ENCODE peak calls at places on chromosomes 11 and 22, in six cellular contexts. One of them, this sample, is unnamed.

GRCh38 chr11:119859684-119860083 is 130.7 kb upstream of the NECTIN1 start:
- DNase-seq in DMS153: no peak
- DNase-seq in NCI-H774: no peak
- DNase-seq in NCI-H1930: no peak
- DNase-seq in amygdala: no peak
- DNase-seq in cardiac muscle cell: no peak
- DNase-seq in this sample: no peak

GRCh38 chr22:42041784-42042183 is 28.8 kb downstream of the NAGA start:
- DNase-seq in DMS153: no peak
- DNase-seq in NCI-H774: no peak
- DNase-seq in NCI-H1930: no peak
- DNase-seq in amygdala: no peak
- DNase-seq in cardiac muscle cell: no peak
- DNase-seq in this sample: no peak

GRCh38 chr22:45475063-45475747 is 27.5 kb upstream of the FBLN1 start:
- DNase-seq in DMS153: no peak
- DNase-seq in NCI-H774: no peak
- DNase-seq in NCI-H1930: no peak
- DNase-seq in amygdala: no peak
- DNase-seq in cardiac muscle cell: no peak
- DNase-seq in this sample: no peak

GRCh38 chr11:94433049-94433448 is 31.8 kb upstream of the GPR83 start:
- DNase-seq in DMS153: no peak
- DNase-seq in NCI-H774: no peak
- DNase-seq in NCI-H1930: no peak
- DNase-seq in amygdala: no peak
- DNase-seq in cardiac muscle cell: no peak
- DNase-seq in this sample: no peak

GRCh38 chr22:30234786-30235470 is 11.6 kb downstream of the LIF start:
- DNase-seq in DMS153: no peak
- DNase-seq in NCI-H774: no peak
- DNase-seq in NCI-H1930: no peak
- DNase-seq in amygdala: peak
- DNase-seq in cardiac muscle cell: peak
- DNase-seq in this sample: no peak

GRCh38 chr11:113632981-113633380 is 73.1 kb downstream of the TMPRSS5 start:
- DNase-seq in DMS153: no peak
- DNase-seq in NCI-H774: no peak
- DNase-seq in NCI-H1930: no peak
- DNase-seq in amygdala: no peak
- DNase-seq in cardiac muscle cell: peak
- DNase-seq in this sample: no peak

GRCh38 chr11:16804104-16804947 is 65.9 kb downstream of the C11orf58 start:
- DNase-seq in DMS153: no peak
- DNase-seq in NCI-H774: no peak
- DNase-seq in NCI-H1930: no peak
- DNase-seq in amygdala: no peak
- DNase-seq in cardiac muscle cell: peak
- DNase-seq in this sample: no peak

GRCh38 chr22:38078046-38078840 is 5.7 kb downstream of the SLC16A8 start:
- DNase-seq in DMS153: no peak
- DNase-seq in NCI-H774: no peak
- DNase-seq in NCI-H1930: no peak
- DNase-seq in amygdala: no peak
- DNase-seq in cardiac muscle cell: no peak
- DNase-seq in this sample: no peak

GRCh38 chr11:102924851-102925380 is 30.6 kb downstream of the MMP13 start:
- DNase-seq in DMS153: no peak
- DNase-seq in NCI-H774: no peak
- DNase-seq in NCI-H1930: no peak
- DNase-seq in amygdala: no peak
- DNase-seq in cardiac muscle cell: no peak
- DNase-seq in this sample: no peak

GRCh38 chr11:122214567-122214966 is 98.6 kb upstream of the BLID start:
- DNase-seq in DMS153: no peak
- DNase-seq in NCI-H774: no peak
- DNase-seq in NCI-H1930: no peak
- DNase-seq in amygdala: no peak
- DNase-seq in cardiac muscle cell: no peak
- DNase-seq in this sample: no peak

GRCh38 chr22:28730146-28730545 is 11.5 kb downstream of the CHEK2 start:
- DNase-seq in DMS153: no peak
- DNase-seq in NCI-H774: no peak
- DNase-seq in NCI-H1930: no peak
- DNase-seq in amygdala: no peak
- DNase-seq in cardiac muscle cell: no peak
- DNase-seq in this sample: no peak

GRCh38 chr11:12771875-12772274 is 97.7 kb downstream of the TEAD1 start:
- DNase-seq in DMS153: no peak
- DNase-seq in NCI-H774: no peak
- DNase-seq in NCI-H1930: no peak
- DNase-seq in amygdala: no peak
- DNase-seq in cardiac muscle cell: no peak
- DNase-seq in this sample: no peak

GRCh38 chr11:33899383-33900037 is 7.6 kb upstream of the LMO2 start:
- DNase-seq in DMS153: peak
- DNase-seq in NCI-H774: no peak
- DNase-seq in NCI-H1930: no peak
- DNase-seq in amygdala: peak
- DNase-seq in cardiac muscle cell: peak
- DNase-seq in this sample: no peak

GRCh38 chr11:112128483-112129121 is 35.3 kb downstream of the IL18 start:
- DNase-seq in DMS153: peak
- DNase-seq in NCI-H774: peak
- DNase-seq in NCI-H1930: no peak
- DNase-seq in amygdala: peak
- DNase-seq in cardiac muscle cell: peak
- DNase-seq in this sample: no peak

GRCh38 chr11:116829525-116830183 is at the start of gene APOC3:
- DNase-seq in DMS153: no peak
- DNase-seq in NCI-H774: no peak
- DNase-seq in NCI-H1930: no peak
- DNase-seq in amygdala: no peak
- DNase-seq in cardiac muscle cell: peak
- DNase-seq in this sample: no peak

GRCh38 chr22:29627196-29627535 is 23.7 kb downstream of the NF2 start:
- DNase-seq in DMS153: no peak
- DNase-seq in NCI-H774: no peak
- DNase-seq in NCI-H1930: no peak
- DNase-seq in amygdala: no peak
- DNase-seq in cardiac muscle cell: no peak
- DNase-seq in this sample: no peak

GRCh38 chr22:24157783-24158170 is 23.5 kb upstream of the SUSD2 start:
- DNase-seq in DMS153: no peak
- DNase-seq in NCI-H774: no peak
- DNase-seq in NCI-H1930: no peak
- DNase-seq in amygdala: peak
- DNase-seq in cardiac muscle cell: no peak
- DNase-seq in this sample: no peak

GRCh38 chr11:15062631-15063030 is 10.8 kb upstream of the CALCB start:
- DNase-seq in DMS153: no peak
- DNase-seq in NCI-H774: no peak
- DNase-seq in NCI-H1930: no peak
- DNase-seq in amygdala: no peak
- DNase-seq in cardiac muscle cell: no peak
- DNase-seq in this sample: no peak

GRCh38 chr11:99534812-99535211 is 514.1 kb downstream of the CNTN5 start:
- DNase-seq in DMS153: no peak
- DNase-seq in NCI-H774: no peak
- DNase-seq in NCI-H1930: no peak
- DNase-seq in amygdala: no peak
- DNase-seq in cardiac muscle cell: peak
- DNase-seq in this sample: no peak

GRCh38 chr11:9765320-9766101 is 101.6 kb downstream of the SWAP70 start:
- DNase-seq in DMS153: peak
- DNase-seq in NCI-H774: no peak
- DNase-seq in NCI-H1930: no peak
- DNase-seq in amygdala: no peak
- DNase-seq in cardiac muscle cell: peak
- DNase-seq in this sample: no peak

GRCh38 chr22:19376247-19376646 is 55.3 kb downstream of the HIRA start:
- DNase-seq in DMS153: no peak
- DNase-seq in NCI-H774: no peak
- DNase-seq in NCI-H1930: no peak
- DNase-seq in amygdala: no peak
- DNase-seq in cardiac muscle cell: no peak
- DNase-seq in this sample: no peak

GRCh38 chr11:34395916-34396555 is 38.2 kb upstream of the ABTB2 start:
- DNase-seq in DMS153: peak
- DNase-seq in NCI-H774: no peak
- DNase-seq in NCI-H1930: no peak
- DNase-seq in amygdala: no peak
- DNase-seq in cardiac muscle cell: no peak
- DNase-seq in this sample: no peak

GRCh38 chr11:61507962-61508824 is at the start of gene LRRC10B:
- DNase-seq in DMS153: peak
- DNase-seq in NCI-H774: peak
- DNase-seq in NCI-H1930: peak
- DNase-seq in amygdala: no peak
- DNase-seq in cardiac muscle cell: no peak
- DNase-seq in this sample: no peak

GRCh38 chr22:30228509-30229359 is 17.8 kb downstream of the LIF start:
- DNase-seq in DMS153: no peak
- DNase-seq in NCI-H774: no peak
- DNase-seq in NCI-H1930: no peak
- DNase-seq in amygdala: no peak
- DNase-seq in cardiac muscle cell: no peak
- DNase-seq in this sample: no peak

GRCh38 chr22:17418890-17419324 is 49.6 kb downstream of the CECR2 start:
- DNase-seq in DMS153: no peak
- DNase-seq in NCI-H774: no peak
- DNase-seq in NCI-H1930: no peak
- DNase-seq in amygdala: no peak
- DNase-seq in cardiac muscle cell: no peak
- DNase-seq in this sample: no peak

GRCh38 chr11:119594639-119595249 is 134.3 kb downstream of the NECTIN1 start:
- DNase-seq in DMS153: no peak
- DNase-seq in NCI-H774: no peak
- DNase-seq in NCI-H1930: no peak
- DNase-seq in amygdala: no peak
- DNase-seq in cardiac muscle cell: peak
- DNase-seq in this sample: no peak

GRCh38 chr11:68655406-68655805 is 28.9 kb upstream of the GAL start:
- DNase-seq in DMS153: no peak
- DNase-seq in NCI-H774: no peak
- DNase-seq in NCI-H1930: no peak
- DNase-seq in amygdala: no peak
- DNase-seq in cardiac muscle cell: no peak
- DNase-seq in this sample: no peak

GRCh38 chr11:73267921-73268540 is 4.1 kb upstream of the P2RY6 start:
- DNase-seq in DMS153: no peak
- DNase-seq in NCI-H774: no peak
- DNase-seq in NCI-H1930: no peak
- DNase-seq in amygdala: no peak
- DNase-seq in cardiac muscle cell: no peak
- DNase-seq in this sample: no peak

GRCh38 chr22:36587289-36588154 is 58.6 kb upstream of the EIF3D start:
- DNase-seq in DMS153: no peak
- DNase-seq in NCI-H774: no peak
- DNase-seq in NCI-H1930: no peak
- DNase-seq in amygdala: no peak
- DNase-seq in cardiac muscle cell: peak
- DNase-seq in this sample: no peak